ENCODE peak calls at places on chromosomes 2 and 18, in five cellular contexts. One of them, this sample, is unnamed. For H3K4me1, the result is how much of the 10 kb centered on the place peaks cover.

GRCh38 chr2:53600835-53601234 is 166.8 kb upstream of the CHAC2 start:
- DNase-seq in HCT116: no peak
- DNase-seq in endodermal cell: no peak
- DNase-seq in right cardiac atrium: no peak
- DNase-seq in NT2/D1: no peak
- DNase-seq in this sample: no peak

GRCh38 chr2:47034973-47035609 is 119.5 kb upstream of the MCFD2 start:
- DNase-seq in HCT116: no peak
- DNase-seq in endodermal cell: peak
- DNase-seq in right cardiac atrium: peak
- DNase-seq in NT2/D1: no peak
- DNase-seq in this sample: peak

GRCh38 chr2:71779306-71779855 is 326.0 kb downstream of the DYSF start:
- DNase-seq in HCT116: no peak
- DNase-seq in endodermal cell: no peak
- DNase-seq in right cardiac atrium: no peak
- DNase-seq in NT2/D1: no peak
- DNase-seq in this sample: no peak

GRCh38 chr2:235773188-235773928 is 279.5 kb downstream of the AGAP1 start:
- DNase-seq in HCT116: no peak
- DNase-seq in endodermal cell: peak
- DNase-seq in right cardiac atrium: no peak
- DNase-seq in NT2/D1: no peak
- DNase-seq in this sample: peak

GRCh38 chr2:165239230-165239629 is at the start of gene SCN2A:
- DNase-seq in HCT116: peak
- DNase-seq in endodermal cell: peak
- DNase-seq in right cardiac atrium: no peak
- DNase-seq in NT2/D1: peak
- DNase-seq in this sample: peak

GRCh38 chr2:120999374-121000097 is 263.9 kb downstream of the GLI2 start:
- DNase-seq in HCT116: no peak
- DNase-seq in endodermal cell: peak
- DNase-seq in right cardiac atrium: no peak
- DNase-seq in NT2/D1: no peak
- DNase-seq in this sample: no peak

GRCh38 chr2:48855142-48855541 is 99.6 kb upstream of the LHCGR start:
- DNase-seq in HCT116: no peak
- DNase-seq in endodermal cell: no peak
- DNase-seq in right cardiac atrium: no peak
- DNase-seq in NT2/D1: no peak
- DNase-seq in this sample: no peak

GRCh38 chr2:179686718-179687342 is 174.6 kb downstream of the ZNF385B start:
- DNase-seq in HCT116: no peak
- DNase-seq in endodermal cell: no peak
- DNase-seq in right cardiac atrium: no peak
- DNase-seq in NT2/D1: no peak
- DNase-seq in this sample: no peak

GRCh38 chr2:129673881-129674513 is 305.5 kb upstream of the RAB6C start:
- DNase-seq in HCT116: no peak
- DNase-seq in endodermal cell: no peak
- DNase-seq in right cardiac atrium: no peak
- DNase-seq in NT2/D1: no peak
- DNase-seq in this sample: no peak

GRCh38 chr2:120499784-120500495 is 154.0 kb downstream of the INHBB start:
- DNase-seq in HCT116: no peak
- DNase-seq in endodermal cell: no peak
- DNase-seq in right cardiac atrium: no peak
- DNase-seq in NT2/D1: no peak
- DNase-seq in this sample: peak

GRCh38 chr2:41400057-41400665 is 647.7 kb upstream of the PKDCC start:
- DNase-seq in HCT116: no peak
- DNase-seq in endodermal cell: peak
- DNase-seq in right cardiac atrium: no peak
- DNase-seq in NT2/D1: peak
- DNase-seq in this sample: peak

GRCh38 chr18:77230645-77231044 is 19.0 kb upstream of the GALR1 start:
- DNase-seq in HCT116: no peak
- DNase-seq in endodermal cell: no peak
- DNase-seq in right cardiac atrium: no peak
- DNase-seq in NT2/D1: no peak
- DNase-seq in this sample: no peak

GRCh38 chr2:32289165-32290054 is 11.7 kb downstream of the YIPF4 start:
- DNase-seq in HCT116: peak
- DNase-seq in endodermal cell: no peak
- DNase-seq in right cardiac atrium: no peak
- DNase-seq in NT2/D1: no peak
- DNase-seq in this sample: peak
- H3K4me1 ChIP-seq in HCT116: under half
- H3K4me1 ChIP-seq in endodermal cell: under half
- H3K4me1 ChIP-seq in right cardiac atrium: under half
- H3K4me1 ChIP-seq in NT2/D1: under half
- H3K4me1 ChIP-seq in this sample: under half

GRCh38 chr2:173957517-173957916 is 7.7 kb downstream of the SP3 start:
- DNase-seq in HCT116: no peak
- DNase-seq in endodermal cell: no peak
- DNase-seq in right cardiac atrium: no peak
- DNase-seq in NT2/D1: no peak
- DNase-seq in this sample: no peak

GRCh38 chr2:173956454-173956853 is 8.7 kb downstream of the SP3 start:
- DNase-seq in HCT116: no peak
- DNase-seq in endodermal cell: no peak
- DNase-seq in right cardiac atrium: no peak
- DNase-seq in NT2/D1: no peak
- DNase-seq in this sample: no peak

GRCh38 chr2:173953047-173953424 is 12.1 kb downstream of the SP3 start:
- DNase-seq in HCT116: no peak
- DNase-seq in endodermal cell: no peak
- DNase-seq in right cardiac atrium: no peak
- DNase-seq in NT2/D1: no peak
- DNase-seq in this sample: no peak

GRCh38 chr2:173955867-173956266 is 9.3 kb downstream of the SP3 start:
- DNase-seq in HCT116: no peak
- DNase-seq in endodermal cell: no peak
- DNase-seq in right cardiac atrium: no peak
- DNase-seq in NT2/D1: no peak
- DNase-seq in this sample: no peak

GRCh38 chr2:173955004-173955403 is 10.2 kb downstream of the SP3 start:
- DNase-seq in HCT116: no peak
- DNase-seq in endodermal cell: no peak
- DNase-seq in right cardiac atrium: no peak
- DNase-seq in NT2/D1: no peak
- DNase-seq in this sample: peak
- H3K4me1 ChIP-seq in HCT116: under half
- H3K4me1 ChIP-seq in endodermal cell: under half
- H3K4me1 ChIP-seq in right cardiac atrium: under half
- H3K4me1 ChIP-seq in NT2/D1: under half
- H3K4me1 ChIP-seq in this sample: half or more

DNA sequence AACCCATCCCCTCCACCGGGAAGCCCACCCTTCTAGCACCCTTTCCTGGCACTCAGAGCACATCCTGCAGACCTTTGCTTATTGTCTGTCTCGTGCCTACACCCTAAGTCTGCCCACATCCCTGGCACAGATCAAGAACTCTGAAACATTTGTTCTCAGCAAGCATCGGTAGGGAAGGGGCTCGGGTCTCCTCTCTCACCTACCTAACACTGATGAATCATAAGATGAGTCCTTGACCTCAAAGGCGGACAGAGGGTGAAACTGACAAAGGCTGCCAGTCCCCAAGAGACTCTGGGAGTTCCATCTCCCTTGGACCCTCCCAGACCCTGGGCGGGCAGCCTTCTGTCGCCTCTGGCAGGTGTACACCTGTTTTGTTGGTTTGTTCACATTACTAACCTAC is 9.3 kb downstream of the MAL start:
- DNase-seq in HCT116: no peak
- DNase-seq in endodermal cell: no peak
- DNase-seq in right cardiac atrium: no peak
- DNase-seq in NT2/D1: no peak
- DNase-seq in this sample: no peak
- H3K4me1 ChIP-seq in HCT116: under half
- H3K4me1 ChIP-seq in endodermal cell: under half
- H3K4me1 ChIP-seq in right cardiac atrium: under half
- H3K4me1 ChIP-seq in NT2/D1: under half
- H3K4me1 ChIP-seq in this sample: under half

DNA sequence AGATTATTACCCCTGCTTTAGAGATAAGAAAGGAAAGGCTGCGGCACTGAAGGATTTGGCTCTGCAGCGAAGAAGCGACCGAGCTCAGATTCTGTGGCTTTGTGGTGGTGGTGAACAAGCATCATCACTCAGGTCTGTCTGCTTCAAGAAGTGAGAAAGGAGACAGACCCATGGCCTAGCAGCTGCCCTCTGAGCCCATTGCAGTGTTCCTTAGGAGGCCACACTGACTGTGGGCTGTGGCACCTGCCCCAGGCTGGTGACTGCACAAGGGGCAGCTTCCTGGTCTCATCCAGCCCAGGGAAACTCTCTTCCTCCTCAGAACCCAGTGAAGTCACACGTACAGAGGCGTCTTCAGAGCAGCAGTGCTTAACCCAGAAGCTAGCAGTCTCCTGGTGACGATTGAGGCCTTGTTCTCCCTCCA is 22.3 kb downstream of the BIN1 start:
- DNase-seq in HCT116: no peak
- DNase-seq in endodermal cell: no peak
- DNase-seq in right cardiac atrium: no peak
- DNase-seq in NT2/D1: no peak
- DNase-seq in this sample: no peak
- H3K4me1 ChIP-seq in HCT116: under half
- H3K4me1 ChIP-seq in endodermal cell: under half
- H3K4me1 ChIP-seq in right cardiac atrium: under half
- H3K4me1 ChIP-seq in NT2/D1: half or more
- H3K4me1 ChIP-seq in this sample: under half

This sample was measured in HepG2.